ENCODE peak calls at places on chromosome 22, in ten cellular contexts. One of them, this sample, is unnamed.
A peak's percentile ranks its signal among the peaks of the same experiment; 100 is the strongest.

GRCh38 chr22:37681556-37682049 is 4.5 kb upstream of the NOL12 start:
- DNase-seq in NCI-H1417: peak; percentile 56
- DNase-seq in breast epithelium: peak; percentile 78
- DNase-seq in NCI-H510A: peak; percentile 14
- DNase-seq in endothelial cell: peak; percentile 70
- DNase-seq in hypothalamus: peak; percentile 20
- DNase-seq in AG04450: no peak
- DNase-seq in memory B cell: peak; percentile 70
- DNase-seq in SW480: peak; percentile 76
- DNase-seq in smooth muscle cell of the brain vasculature: no peak
- DNase-seq in this sample: peak; percentile 89

GRCh38 chr22:31646186-31647019 is 15.6 kb downstream of the PISD start:
- DNase-seq in hypothalamus: no peak
- DNase-seq in memory B cell: no peak
- DNase-seq in breast epithelium: no peak
- DNase-seq in SW480: peak; percentile 96
- DNase-seq in smooth muscle cell of the brain vasculature: no peak
- DNase-seq in NCI-H510A: no peak
- DNase-seq in AG04450: peak; percentile 96
- DNase-seq in endothelial cell: no peak
- DNase-seq in NCI-H1417: no peak
- DNase-seq in this sample: peak; percentile 79

GRCh38 chr22:46963672-46964545 is 201.5 kb downstream of the TBC1D22A start:
- DNase-seq in endothelial cell: no peak
- DNase-seq in AG04450: no peak
- DNase-seq in NCI-H1417: peak; percentile 91
- DNase-seq in memory B cell: no peak
- DNase-seq in smooth muscle cell of the brain vasculature: no peak
- DNase-seq in NCI-H510A: peak; percentile 75
- DNase-seq in breast epithelium: no peak
- DNase-seq in SW480: peak; percentile 37
- DNase-seq in hypothalamus: no peak
- DNase-seq in this sample: no peak

GRCh38 chr22:20267441-20268288 is 453 bp downstream of the RTN4R start:
- DNase-seq in AG04450: no peak
- DNase-seq in hypothalamus: no peak
- DNase-seq in smooth muscle cell of the brain vasculature: no peak
- DNase-seq in endothelial cell: peak; percentile 27
- DNase-seq in NCI-H510A: no peak
- DNase-seq in SW480: no peak
- DNase-seq in breast epithelium: no peak
- DNase-seq in memory B cell: no peak
- DNase-seq in NCI-H1417: peak; percentile 21
- DNase-seq in this sample: no peak

GRCh38 chr22:46422896-46423295 is 87.4 kb downstream of the TRMU start:
- DNase-seq in NCI-H510A: no peak
- DNase-seq in hypothalamus: no peak
- DNase-seq in smooth muscle cell of the brain vasculature: no peak
- DNase-seq in SW480: no peak
- DNase-seq in AG04450: no peak
- DNase-seq in breast epithelium: no peak
- DNase-seq in NCI-H1417: no peak
- DNase-seq in memory B cell: no peak
- DNase-seq in endothelial cell: no peak
- DNase-seq in this sample: no peak

GRCh38 chr22:42819412-42820069 is 37.5 kb downstream of the ARFGAP3 start:
- DNase-seq in endothelial cell: no peak
- DNase-seq in AG04450: no peak
- DNase-seq in breast epithelium: peak; percentile 24
- DNase-seq in NCI-H510A: no peak
- DNase-seq in SW480: no peak
- DNase-seq in NCI-H1417: peak; percentile 41
- DNase-seq in smooth muscle cell of the brain vasculature: no peak
- DNase-seq in memory B cell: no peak
- DNase-seq in hypothalamus: no peak
- DNase-seq in this sample: no peak

GRCh38 chr22:36162127-36163034 is 1.8 kb upstream of the APOL3 start:
- DNase-seq in memory B cell: no peak
- DNase-seq in hypothalamus: no peak
- DNase-seq in AG04450: no peak
- DNase-seq in NCI-H1417: no peak
- DNase-seq in SW480: no peak
- DNase-seq in smooth muscle cell of the brain vasculature: no peak
- DNase-seq in endothelial cell: no peak
- DNase-seq in NCI-H510A: no peak
- DNase-seq in breast epithelium: no peak
- DNase-seq in this sample: peak; percentile 65

GRCh38 chr22:28963362-28963761 is 80.0 kb downstream of the ZNRF3 start:
- DNase-seq in AG04450: no peak
- DNase-seq in smooth muscle cell of the brain vasculature: no peak
- DNase-seq in NCI-H1417: peak; percentile 41
- DNase-seq in NCI-H510A: no peak
- DNase-seq in hypothalamus: no peak
- DNase-seq in memory B cell: no peak
- DNase-seq in breast epithelium: no peak
- DNase-seq in endothelial cell: no peak
- DNase-seq in SW480: no peak
- DNase-seq in this sample: no peak

GRCh38 chr22:35726398-35726797 is 8.7 kb downstream of the APOL5 start:
- DNase-seq in AG04450: no peak
- DNase-seq in endothelial cell: no peak
- DNase-seq in hypothalamus: no peak
- DNase-seq in NCI-H510A: no peak
- DNase-seq in breast epithelium: no peak
- DNase-seq in SW480: no peak
- DNase-seq in smooth muscle cell of the brain vasculature: no peak
- DNase-seq in NCI-H1417: no peak
- DNase-seq in memory B cell: no peak
- DNase-seq in this sample: no peak

GRCh38 chr22:49997221-49997599 is 15.4 kb downstream of the IL17REL start:
- DNase-seq in memory B cell: no peak
- DNase-seq in AG04450: no peak
- DNase-seq in endothelial cell: no peak
- DNase-seq in breast epithelium: peak; percentile 50
- DNase-seq in hypothalamus: no peak
- DNase-seq in smooth muscle cell of the brain vasculature: no peak
- DNase-seq in NCI-H1417: peak; percentile 21
- DNase-seq in SW480: no peak
- DNase-seq in NCI-H510A: peak; percentile 37
- DNase-seq in this sample: peak; percentile 55

GRCh38 chr22:48827228-48827810 is 1000.4 kb downstream of the BRD1 start:
- DNase-seq in NCI-H1417: peak; percentile 11
- DNase-seq in memory B cell: no peak
- DNase-seq in breast epithelium: peak; percentile 63
- DNase-seq in SW480: peak; percentile 16
- DNase-seq in endothelial cell: no peak
- DNase-seq in hypothalamus: no peak
- DNase-seq in smooth muscle cell of the brain vasculature: no peak
- DNase-seq in NCI-H510A: peak; percentile 18
- DNase-seq in AG04450: no peak
- DNase-seq in this sample: peak; percentile 25

GRCh38 chr22:36775589-36775965 is 342 bp downstream of the IFT27 start:
- DNase-seq in memory B cell: peak; percentile 40
- DNase-seq in AG04450: no peak
- DNase-seq in SW480: no peak
- DNase-seq in NCI-H510A: no peak
- DNase-seq in breast epithelium: no peak
- DNase-seq in NCI-H1417: peak; percentile 47
- DNase-seq in smooth muscle cell of the brain vasculature: no peak
- DNase-seq in hypothalamus: peak; percentile 56
- DNase-seq in endothelial cell: peak; percentile 48
- DNase-seq in this sample: peak; percentile 76

GRCh38 chr22:29553391-29554224 is at the start of gene THOC5:
- DNase-seq in NCI-H510A: peak; percentile 91
- DNase-seq in memory B cell: peak; percentile 81
- DNase-seq in hypothalamus: peak; percentile 95
- DNase-seq in AG04450: peak; percentile 84
- DNase-seq in breast epithelium: peak; percentile 94
- DNase-seq in endothelial cell: peak; percentile 89
- DNase-seq in SW480: peak; percentile 96
- DNase-seq in NCI-H1417: peak; percentile 97
- DNase-seq in smooth muscle cell of the brain vasculature: peak; percentile 89
- DNase-seq in this sample: peak; percentile 96

GRCh38 chr22:39808087-39808486 is 85.5 kb downstream of the ENTHD1 start:
- DNase-seq in AG04450: no peak
- DNase-seq in NCI-H510A: no peak
- DNase-seq in SW480: peak; percentile 12
- DNase-seq in smooth muscle cell of the brain vasculature: no peak
- DNase-seq in endothelial cell: no peak
- DNase-seq in breast epithelium: no peak
- DNase-seq in NCI-H1417: no peak
- DNase-seq in hypothalamus: no peak
- DNase-seq in memory B cell: no peak
- DNase-seq in this sample: peak; percentile 71

GRCh38 chr22:45553333-45554039 is 50.8 kb downstream of the FBLN1 start:
- DNase-seq in hypothalamus: peak; percentile 40
- DNase-seq in endothelial cell: peak; percentile 87
- DNase-seq in AG04450: peak; percentile 71
- DNase-seq in smooth muscle cell of the brain vasculature: peak; percentile 80
- DNase-seq in NCI-H510A: peak; percentile 26
- DNase-seq in NCI-H1417: peak; percentile 83
- DNase-seq in memory B cell: peak; percentile 50
- DNase-seq in SW480: peak; percentile 72
- DNase-seq in breast epithelium: peak; percentile 86
- DNase-seq in this sample: peak; percentile 73

GRCh38 chr22:38176170-38176741 is 5.4 kb downstream of the PLA2G6 start:
- DNase-seq in memory B cell: peak; percentile 27
- DNase-seq in SW480: no peak
- DNase-seq in NCI-H1417: no peak
- DNase-seq in AG04450: peak; percentile 86
- DNase-seq in smooth muscle cell of the brain vasculature: no peak
- DNase-seq in breast epithelium: peak; percentile 88
- DNase-seq in hypothalamus: no peak
- DNase-seq in endothelial cell: peak; percentile 68
- DNase-seq in NCI-H510A: no peak
- DNase-seq in this sample: no peak

GRCh38 chr22:28254396-28254795 is 335.3 kb upstream of the PITPNB start:
- DNase-seq in NCI-H510A: no peak
- DNase-seq in SW480: no peak
- DNase-seq in breast epithelium: no peak
- DNase-seq in hypothalamus: no peak
- DNase-seq in AG04450: no peak
- DNase-seq in NCI-H1417: no peak
- DNase-seq in endothelial cell: no peak
- DNase-seq in smooth muscle cell of the brain vasculature: no peak
- DNase-seq in memory B cell: no peak
- DNase-seq in this sample: no peak

GRCh38 chr22:50260434-50260800 is 1.1 kb downstream of the MAPK12 start:
- DNase-seq in hypothalamus: no peak
- DNase-seq in breast epithelium: no peak
- DNase-seq in SW480: no peak
- DNase-seq in smooth muscle cell of the brain vasculature: no peak
- DNase-seq in NCI-H1417: peak; percentile 54
- DNase-seq in endothelial cell: no peak
- DNase-seq in AG04450: no peak
- DNase-seq in NCI-H510A: no peak
- DNase-seq in memory B cell: no peak
- DNase-seq in this sample: no peak

GRCh38 chr22:40791241-40791640 is 27.9 kb downstream of the SLC25A17 start:
- DNase-seq in hypothalamus: no peak
- DNase-seq in AG04450: no peak
- DNase-seq in SW480: peak; percentile 41
- DNase-seq in endothelial cell: no peak
- DNase-seq in breast epithelium: no peak
- DNase-seq in smooth muscle cell of the brain vasculature: no peak
- DNase-seq in NCI-H510A: no peak
- DNase-seq in NCI-H1417: no peak
- DNase-seq in memory B cell: no peak
- DNase-seq in this sample: no peak

GRCh38 chr22:20241579-20242392 is 26.3 kb downstream of the RTN4R start:
- DNase-seq in hypothalamus: no peak
- DNase-seq in endothelial cell: no peak
- DNase-seq in smooth muscle cell of the brain vasculature: no peak
- DNase-seq in AG04450: no peak
- DNase-seq in breast epithelium: no peak
- DNase-seq in NCI-H1417: no peak
- DNase-seq in SW480: no peak
- DNase-seq in memory B cell: no peak
- DNase-seq in NCI-H510A: no peak
- DNase-seq in this sample: no peak

GRCh38 chr22:28855355-28856094 is 27.8 kb upstream of the ZNRF3 start:
- DNase-seq in NCI-H510A: no peak
- DNase-seq in hypothalamus: no peak
- DNase-seq in memory B cell: peak; percentile 50
- DNase-seq in AG04450: peak; percentile 58
- DNase-seq in endothelial cell: peak; percentile 68
- DNase-seq in NCI-H1417: peak; percentile 74
- DNase-seq in SW480: peak; percentile 69
- DNase-seq in smooth muscle cell of the brain vasculature: peak; percentile 57
- DNase-seq in breast epithelium: no peak
- DNase-seq in this sample: peak; percentile 66

GRCh38 chr22:23763579-23764331 is 965 bp downstream of the C22orf15 start:
- DNase-seq in hypothalamus: no peak
- DNase-seq in NCI-H510A: no peak
- DNase-seq in SW480: no peak
- DNase-seq in smooth muscle cell of the brain vasculature: no peak
- DNase-seq in breast epithelium: no peak
- DNase-seq in NCI-H1417: no peak
- DNase-seq in endothelial cell: peak; percentile 23
- DNase-seq in AG04450: no peak
- DNase-seq in memory B cell: no peak
- DNase-seq in this sample: peak; percentile 82

GRCh38 chr22:39820266-39820665 is 73.3 kb downstream of the ENTHD1 start:
- DNase-seq in endothelial cell: no peak
- DNase-seq in smooth muscle cell of the brain vasculature: peak; percentile 28
- DNase-seq in memory B cell: no peak
- DNase-seq in NCI-H1417: no peak
- DNase-seq in AG04450: peak; percentile 18
- DNase-seq in breast epithelium: no peak
- DNase-seq in SW480: peak; percentile 9
- DNase-seq in NCI-H510A: no peak
- DNase-seq in hypothalamus: no peak
- DNase-seq in this sample: no peak

GRCh38 chr22:23403152-23403719 is 176.9 kb downstream of the IGLL1 start:
- DNase-seq in hypothalamus: no peak
- DNase-seq in NCI-H1417: no peak
- DNase-seq in breast epithelium: peak; percentile 39
- DNase-seq in NCI-H510A: no peak
- DNase-seq in smooth muscle cell of the brain vasculature: no peak
- DNase-seq in memory B cell: no peak
- DNase-seq in AG04450: no peak
- DNase-seq in endothelial cell: no peak
- DNase-seq in SW480: no peak
- DNase-seq in this sample: no peak

GRCh38 chr22:31488346-31488883 is 1.2 kb downstream of the EIF4ENIF1 start:
- DNase-seq in NCI-H1417: no peak
- DNase-seq in hypothalamus: no peak
- DNase-seq in smooth muscle cell of the brain vasculature: no peak
- DNase-seq in AG04450: no peak
- DNase-seq in breast epithelium: no peak
- DNase-seq in memory B cell: no peak
- DNase-seq in SW480: no peak
- DNase-seq in NCI-H510A: no peak
- DNase-seq in endothelial cell: no peak
- DNase-seq in this sample: no peak

GRCh38 chr22:38451864-38452263 is 3.1 kb downstream of the KCNJ4 start:
- DNase-seq in breast epithelium: no peak
- DNase-seq in smooth muscle cell of the brain vasculature: no peak
- DNase-seq in NCI-H510A: no peak
- DNase-seq in hypothalamus: no peak
- DNase-seq in endothelial cell: no peak
- DNase-seq in memory B cell: no peak
- DNase-seq in NCI-H1417: no peak
- DNase-seq in AG04450: no peak
- DNase-seq in SW480: no peak
- DNase-seq in this sample: no peak

GRCh38 chr22:38718414-38718813 is 12.7 kb downstream of the GTPBP1 start:
- DNase-seq in endothelial cell: peak; percentile 47
- DNase-seq in hypothalamus: no peak
- DNase-seq in SW480: peak; percentile 70
- DNase-seq in memory B cell: no peak
- DNase-seq in NCI-H1417: peak; percentile 21
- DNase-seq in smooth muscle cell of the brain vasculature: no peak
- DNase-seq in breast epithelium: peak; percentile 68
- DNase-seq in AG04450: no peak
- DNase-seq in NCI-H510A: no peak
- DNase-seq in this sample: peak; percentile 61

GRCh38 chr22:44351685-44352377 is 39.1 kb upstream of the SHISAL1 start:
- DNase-seq in AG04450: peak; percentile 86
- DNase-seq in breast epithelium: no peak
- DNase-seq in NCI-H510A: no peak
- DNase-seq in SW480: peak; percentile 63
- DNase-seq in smooth muscle cell of the brain vasculature: no peak
- DNase-seq in NCI-H1417: peak; percentile 81
- DNase-seq in memory B cell: no peak
- DNase-seq in hypothalamus: no peak
- DNase-seq in endothelial cell: no peak
- DNase-seq in this sample: no peak

This sample was measured in activated effector memory CD4-positive, alpha-beta T cell treated with anti-CD3 and anti-CD28 coated beads, Interleukin-2, amount 50 U/mL, for 16 hours.